ENCODE peak calls at places on chromosome 5, in seven cellular contexts. V is HuH-7.5; H is aorta; J is hepatic stellate cell; W is pancreas; P is central memory CD4-positive, alpha-beta T cell; Z is H7. F is an unnamed sample.

GRCh38 chr5:172048170-172048422 is 41.7 kb upstream of the FBXW11 start:
- DNase-seq in P (no peak), H (no peak), Z (no peak), J (no peak), W (no peak), V (no peak), F (no peak)

GRCh38 chr5:99814311-99815063 is 720.7 kb upstream of the FAM174A start:
- DNase-seq in V (no peak), W (no peak), Z (no peak), J (no peak), H (no peak), P (no peak), F (no peak)

GRCh38 chr5:179258001-179258921 is 87.0 kb downstream of the ADAMTS2 start:
- DNase-seq in P (no peak), H (no peak), J (no peak), V (no peak), W (no peak), Z (peak; percentile 53), F (peak; percentile 39)

GRCh38 chr5:154134499-154134898 is 56.0 kb upstream of the GALNT10 start:
- DNase-seq in J (no peak), V (no peak), H (no peak), W (no peak), P (no peak), Z (no peak), F (no peak)

GRCh38 chr5:169717298-169717697 is 80.2 kb downstream of the DOCK2 start:
- DNase-seq in H (no peak), J (no peak), V (no peak), W (no peak), Z (no peak), P (no peak), F (no peak)

GRCh38 chr5:143126121-143127019 is 277.1 kb downstream of the NR3C1 start:
- DNase-seq in J (no peak), V (no peak), H (no peak), P (no peak), Z (no peak), W (no peak), F (no peak)

GRCh38 chr5:177452688-177453638 is 6.3 kb downstream of the PRR7 start:
- DNase-seq in P (no peak), W (peak; percentile 75), Z (no peak), H (no peak), V (no peak), J (no peak), F (peak; percentile 66)

GRCh38 chr5:53069626-53070025 is 39.9 kb downstream of the MOCS2 start:
- DNase-seq in H (no peak), J (no peak), W (no peak), V (no peak), Z (no peak), P (no peak), F (no peak)

GRCh38 chr5:158546748-158547147 is 553.0 kb downstream of the EBF1 start:
- DNase-seq in J (no peak), V (no peak), P (no peak), H (no peak), W (no peak), Z (no peak), F (no peak)

GRCh38 chr5:139784488-139784887 is 11.1 kb upstream of the PSD2 start:
- DNase-seq in H (no peak), W (peak; percentile 8), J (no peak), V (no peak), P (no peak), Z (no peak), F (no peak)

GRCh38 chr5:10376530-10376929 is 23.0 kb downstream of the MARCHF6 start:
- DNase-seq in W (no peak), H (no peak), P (no peak), V (no peak), J (no peak), Z (no peak), F (no peak)